ENCODE peak calls at places on chromosomes 1 and 21, in eight cellular contexts. One of them, this sample, is unnamed.

GRCh38 chr21:24225432-24225831 is 1381.8 kb downstream of the MRPL39 start:
- DNase-seq in glomerular endothelial cell: no peak
- DNase-seq in PC-9: peak
- DNase-seq in skeletal muscle cell: no peak
- DNase-seq in fibroblast of mammary gland: peak
- DNase-seq in left colon: no peak
- DNase-seq in stimulated activated CD8-positive, alpha-beta memory T cell treated with anti-CD3 and anti-CD28 coated beads, Interleukin-4, amount 100 ng/mL, for 48 hours: no peak
- DNase-seq in Right ventricle myocardium superior: no peak
- DNase-seq in this sample: no peak

GRCh38 chr1:112267929-112268328 is 128.1 kb upstream of the CTTNBP2NL start:
- DNase-seq in glomerular endothelial cell: no peak
- DNase-seq in PC-9: no peak
- DNase-seq in skeletal muscle cell: no peak
- DNase-seq in fibroblast of mammary gland: no peak
- DNase-seq in left colon: peak
- DNase-seq in stimulated activated CD8-positive, alpha-beta memory T cell treated with anti-CD3 and anti-CD28 coated beads, Interleukin-4, amount 100 ng/mL, for 48 hours: no peak
- DNase-seq in Right ventricle myocardium superior: peak
- DNase-seq in this sample: no peak

GRCh38 chr1:219548386-219548785 is 64.5 kb downstream of the ZC3H11B start:
- DNase-seq in glomerular endothelial cell: no peak
- DNase-seq in PC-9: no peak
- DNase-seq in skeletal muscle cell: no peak
- DNase-seq in fibroblast of mammary gland: no peak
- DNase-seq in left colon: no peak
- DNase-seq in stimulated activated CD8-positive, alpha-beta memory T cell treated with anti-CD3 and anti-CD28 coated beads, Interleukin-4, amount 100 ng/mL, for 48 hours: no peak
- DNase-seq in Right ventricle myocardium superior: no peak
- DNase-seq in this sample: no peak

GRCh38 chr1:172399369-172400072 is 21.0 kb upstream of the C1orf105 start:
- DNase-seq in glomerular endothelial cell: peak
- DNase-seq in PC-9: peak
- DNase-seq in skeletal muscle cell: peak
- DNase-seq in fibroblast of mammary gland: peak
- DNase-seq in left colon: no peak
- DNase-seq in stimulated activated CD8-positive, alpha-beta memory T cell treated with anti-CD3 and anti-CD28 coated beads, Interleukin-4, amount 100 ng/mL, for 48 hours: no peak
- DNase-seq in Right ventricle myocardium superior: no peak
- DNase-seq in this sample: peak

GRCh38 chr1:13809461-13810159 is 109.6 kb downstream of the PRDM2 start:
- DNase-seq in glomerular endothelial cell: no peak
- DNase-seq in PC-9: no peak
- DNase-seq in skeletal muscle cell: no peak
- DNase-seq in fibroblast of mammary gland: peak
- DNase-seq in left colon: no peak
- DNase-seq in stimulated activated CD8-positive, alpha-beta memory T cell treated with anti-CD3 and anti-CD28 coated beads, Interleukin-4, amount 100 ng/mL, for 48 hours: peak
- DNase-seq in Right ventricle myocardium superior: no peak
- DNase-seq in this sample: no peak

GRCh38 chr1:221310180-221310579 is 430.9 kb downstream of the HLX start:
- DNase-seq in glomerular endothelial cell: no peak
- DNase-seq in PC-9: no peak
- DNase-seq in skeletal muscle cell: no peak
- DNase-seq in fibroblast of mammary gland: no peak
- DNase-seq in left colon: no peak
- DNase-seq in stimulated activated CD8-positive, alpha-beta memory T cell treated with anti-CD3 and anti-CD28 coated beads, Interleukin-4, amount 100 ng/mL, for 48 hours: no peak
- DNase-seq in Right ventricle myocardium superior: no peak
- DNase-seq in this sample: no peak

GRCh38 chr1:81682490-81682889 is 118.2 kb upstream of the ADGRL2 start:
- DNase-seq in glomerular endothelial cell: no peak
- DNase-seq in PC-9: peak
- DNase-seq in skeletal muscle cell: no peak
- DNase-seq in fibroblast of mammary gland: no peak
- DNase-seq in left colon: no peak
- DNase-seq in stimulated activated CD8-positive, alpha-beta memory T cell treated with anti-CD3 and anti-CD28 coated beads, Interleukin-4, amount 100 ng/mL, for 48 hours: no peak
- DNase-seq in Right ventricle myocardium superior: no peak
- DNase-seq in this sample: no peak

GRCh38 chr1:55061706-55062321 is 22.5 kb downstream of the PCSK9 start:
- DNase-seq in glomerular endothelial cell: no peak
- DNase-seq in PC-9: no peak
- DNase-seq in skeletal muscle cell: no peak
- DNase-seq in fibroblast of mammary gland: no peak
- DNase-seq in left colon: no peak
- DNase-seq in stimulated activated CD8-positive, alpha-beta memory T cell treated with anti-CD3 and anti-CD28 coated beads, Interleukin-4, amount 100 ng/mL, for 48 hours: no peak
- DNase-seq in Right ventricle myocardium superior: no peak
- DNase-seq in this sample: no peak

GRCh38 chr21:41219498-41220207 is 51.7 kb downstream of the BACE2 start:
- DNase-seq in glomerular endothelial cell: no peak
- DNase-seq in PC-9: peak
- DNase-seq in skeletal muscle cell: no peak
- DNase-seq in fibroblast of mammary gland: no peak
- DNase-seq in left colon: no peak
- DNase-seq in stimulated activated CD8-positive, alpha-beta memory T cell treated with anti-CD3 and anti-CD28 coated beads, Interleukin-4, amount 100 ng/mL, for 48 hours: no peak
- DNase-seq in Right ventricle myocardium superior: no peak
- DNase-seq in this sample: no peak

GRCh38 chr1:202135221-202135721 is 9.3 kb downstream of the ARL8A start:
- DNase-seq in glomerular endothelial cell: no peak
- DNase-seq in PC-9: peak
- DNase-seq in skeletal muscle cell: no peak
- DNase-seq in fibroblast of mammary gland: peak
- DNase-seq in left colon: peak
- DNase-seq in stimulated activated CD8-positive, alpha-beta memory T cell treated with anti-CD3 and anti-CD28 coated beads, Interleukin-4, amount 100 ng/mL, for 48 hours: peak
- DNase-seq in Right ventricle myocardium superior: peak
- DNase-seq in this sample: peak

GRCh38 chr1:84379128-84379527 is 19.2 kb upstream of the DNASE2B start:
- DNase-seq in glomerular endothelial cell: no peak
- DNase-seq in PC-9: peak
- DNase-seq in skeletal muscle cell: peak
- DNase-seq in fibroblast of mammary gland: peak
- DNase-seq in left colon: no peak
- DNase-seq in stimulated activated CD8-positive, alpha-beta memory T cell treated with anti-CD3 and anti-CD28 coated beads, Interleukin-4, amount 100 ng/mL, for 48 hours: no peak
- DNase-seq in Right ventricle myocardium superior: no peak
- DNase-seq in this sample: peak

GRCh38 chr1:207883660-207884245 is 27.2 kb downstream of the CD34 start:
- DNase-seq in glomerular endothelial cell: no peak
- DNase-seq in PC-9: no peak
- DNase-seq in skeletal muscle cell: no peak
- DNase-seq in fibroblast of mammary gland: no peak
- DNase-seq in left colon: no peak
- DNase-seq in stimulated activated CD8-positive, alpha-beta memory T cell treated with anti-CD3 and anti-CD28 coated beads, Interleukin-4, amount 100 ng/mL, for 48 hours: no peak
- DNase-seq in Right ventricle myocardium superior: no peak
- DNase-seq in this sample: no peak

This sample was measured in ACHN.